ENCODE peak calls at places on chromosomes 4 and X, in seven cellular contexts. D, Y, W, E, U, P and K are unnamed samples.

GRCh38 chrX:118727686-118728339 is 407 bp downstream of the IL13RA1 start:
- DNase-seq in Y (peak; percentile 28), P (peak; percentile 35), W (no peak), E (no peak), D (peak; percentile 17), U (no peak), K (peak; percentile 37)

GRCh38 chr4:162685401-162685800 is 481.3 kb downstream of the NAF1 start:
- DNase-seq in Y (no peak), W (no peak), P (no peak), E (no peak), D (no peak), U (no peak), K (no peak)

GRCh38 chrX:129690435-129690834 is 35.7 kb upstream of the APLN start:
- DNase-seq in D (peak; percentile 77), P (no peak), Y (no peak), U (no peak), E (no peak), W (no peak), K (peak; percentile 43)

GRCh38 chr4:146398404-146398803 is 123.3 kb downstream of the SLC10A7 start:
- DNase-seq in U (no peak), W (no peak), P (no peak), E (no peak), D (peak; percentile 14), Y (no peak), K (peak; percentile 70)

GRCh38 chrX:134969726-134970125 is 21.1 kb upstream of the SMIM10 start:
- DNase-seq in U (no peak), D (peak; percentile 79), Y (no peak), E (no peak), P (no peak), W (no peak), K (peak; percentile 72)

GRCh38 chrX:119040432-119040831 is 32.4 kb upstream of the CT47C1 start:
- DNase-seq in E (no peak), W (no peak), U (no peak), P (no peak), D (no peak), Y (no peak), K (no peak)

GRCh38 chr4:8710946-8711345 is 118.4 kb downstream of the CPZ start:
- DNase-seq in D (no peak), E (no peak), U (no peak), P (no peak), Y (no peak), W (no peak), K (no peak)

GRCh38 chr4:119314356-119314755 is 7.6 kb downstream of the FABP2 start:
- DNase-seq in W (no peak), Y (peak; percentile 7), P (peak; percentile 74), U (no peak), E (peak; percentile 40), D (peak; percentile 76), K (peak; percentile 42)

GRCh38 chr4:109870061-109870460 is 22.2 kb downstream of the LRIT3 start:
- DNase-seq in E (no peak), P (no peak), W (no peak), D (no peak), Y (no peak), U (no peak), K (no peak)

GRCh38 chr4:6917445-6918241 is 8.0 kb downstream of the TBC1D14 start:
- DNase-seq in P (peak; percentile 80), D (no peak), Y (no peak), W (no peak), U (no peak), E (no peak), K (no peak)

GRCh38 chrX:105872921-105873320 is 50.6 kb downstream of the NRK start:
- DNase-seq in W (no peak), U (no peak), E (no peak), P (no peak), Y (no peak), D (no peak), K (no peak)

GRCh38 chr4:171846232-171846631 is 33.0 kb downstream of the GALNTL6 start:
- DNase-seq in W (peak; percentile 43), D (no peak), Y (peak; percentile 22), E (no peak), P (peak; percentile 50), U (no peak), K (peak; percentile 18)

GRCh38 chr4:169971456-169972015 is 54.7 kb downstream of the MFAP3L start:
- DNase-seq in E (peak; percentile 72), Y (no peak), U (no peak), D (peak; percentile 25), W (no peak), P (no peak), K (no peak)

GRCh38 chr4:74618659-74619058 is 173.7 kb downstream of the AREG start:
- DNase-seq in E (no peak), Y (no peak), W (no peak), U (no peak), D (no peak), P (no peak), K (peak; percentile 6)

GRCh38 chrX:133838761-133839676 is 146.4 kb downstream of the GPC3 start:
- DNase-seq in P (peak; percentile 59), U (peak; percentile 1), W (peak; percentile 43), D (peak; percentile 32), E (peak; percentile 2), Y (peak; percentile 22), K (peak; percentile 1)

GRCh38 chr4:155271557-155271956 is 63.1 kb downstream of the NPY2R start:
- DNase-seq in P (no peak), Y (no peak), D (peak; percentile 0), U (no peak), E (no peak), W (no peak), K (peak; percentile 2)

GRCh38 chr4:76659103-76659490 is 224.1 kb downstream of the SHROOM3 start:
- DNase-seq in Y (no peak), D (peak; percentile 9), W (no peak), U (no peak), E (no peak), P (no peak), K (no peak)

GRCh38 chr4:83074086-83074704 is 39.2 kb downstream of the COPS4 start:
- DNase-seq in P (peak; percentile 74), E (peak; percentile 32), W (no peak), U (peak; percentile 20), D (peak; percentile 90), Y (peak; percentile 76), K (peak; percentile 82)

GRCh38 chr4:71251266-71251665 is 87.6 kb upstream of the SLC4A4 start:
- DNase-seq in E (no peak), Y (no peak), D (peak; percentile 62), P (no peak), U (no peak), W (no peak), K (no peak)

GRCh38 chr4:81771721-81772120 is 300.0 kb upstream of the RASGEF1B start:
- DNase-seq in D (no peak), Y (no peak), W (no peak), E (no peak), U (no peak), P (no peak), K (no peak)

GRCh38 chrX:49106930-49107329 is 16.6 kb downstream of the GPKOW start:
- DNase-seq in P (peak; percentile 33), U (no peak), D (peak; percentile 56), Y (no peak), E (peak; percentile 14), W (no peak), K (peak; percentile 40)

GRCh38 chr4:61245321-61245720 is 45.2 kb downstream of the ADGRL3 start:
- DNase-seq in U (no peak), W (no peak), Y (no peak), D (no peak), E (peak; percentile 71), P (no peak), K (no peak)

GRCh38 chr4:140427104-140427918 is at the start of gene CLGN:
- DNase-seq in Y (peak; percentile 80), D (peak; percentile 52), W (peak; percentile 88), U (peak; percentile 57), E (peak; percentile 49), P (peak; percentile 87), K (peak; percentile 26)

GRCh38 chr4:16056681-16057400 is 27.0 kb downstream of the PROM1 start:
- DNase-seq in Y (no peak), W (no peak), D (no peak), U (no peak), P (no peak), E (no peak), K (no peak)

GRCh38 chrX:70132877-70133302 is 357 bp upstream of the IGBP1 start:
- DNase-seq in Y (no peak), D (no peak), E (no peak), U (no peak), P (no peak), W (no peak), K (no peak)

GRCh38 chr4:89482248-89482647 is 174.6 kb upstream of the GPRIN3 start:
- DNase-seq in D (peak; percentile 48), Y (peak; percentile 41), E (no peak), W (no peak), U (no peak), P (peak; percentile 76), K (peak; percentile 40)

GRCh38 chr4:33134366-33134765 is 2414.2 kb downstream of the PCDH7 start:
- DNase-seq in U (no peak), D (no peak), Y (no peak), W (no peak), E (peak; percentile 49), P (no peak), K (no peak)

GRCh38 chrX:55033429-55033828 is 2.7 kb upstream of the ALAS2 start:
- DNase-seq in W (no peak), U (no peak), E (no peak), Y (no peak), P (no peak), D (no peak), K (no peak)

GRCh38 chrX:41553688-41554087 is 106.5 kb downstream of the NYX start:
- DNase-seq in D (peak; percentile 37), U (no peak), P (no peak), Y (no peak), W (no peak), E (no peak), K (peak; percentile 16)

GRCh38 chrX:32048285-32048684 is 976.4 kb upstream of the FTHL17 start:
- DNase-seq in D (no peak), Y (no peak), U (no peak), P (no peak), W (no peak), E (no peak), K (no peak)